ENCODE peak calls at places on chromosomes 12 and 14, in four cellular contexts. H is ovary, V is mammary epithelial cell, T is IMR-90. L is an unnamed sample. For H3K9me3 and H3K4me1, the result is how much of the 10 kb centered on the place peaks cover.

GRCh38 chr12:117441751-117442150 is 80.3 kb upstream of the NOS1 start:
- DNase-seq in H (no peak), V (no peak), T (no peak), L (no peak)

GRCh38 chr14:67541448-67542387 is 8.6 kb downstream of the PLEKHH1 start:
- DNase-seq in V (no peak), H (no peak), T (no peak), L (no peak)

GRCh38 chr12:112684742-112685141 is 106.8 kb upstream of the RPH3A start:
- DNase-seq in H (no peak), T (no peak), V (no peak), L (no peak)

GRCh38 chr12:93777249-93777648 is 100.1 kb downstream of the CRADD start:
- DNase-seq in T (peak), H (peak), V (no peak), L (no peak)

GRCh38 chr14:52723514-52724359 is 6.2 kb upstream of the STYX start:
- DNase-seq in H (no peak), V (no peak), T (no peak), L (no peak)

GRCh38 chr12:98939350-98939749 is 294.3 kb downstream of the APAF1 start:
- DNase-seq in T (peak), H (no peak), V (peak), L (no peak)

GRCh38 chr12:55816876-55817351 is 610 bp downstream of the SARNP start:
- DNase-seq in H (no peak), V (no peak), T (peak), L (no peak)

GRCh38 chr14:88301381-88301780 is 21.7 kb downstream of the KCNK10 start:
- DNase-seq in H (no peak), V (no peak), T (no peak), L (no peak)

GRCh38 chr14:27222671-27223070 is 624.8 kb upstream of the NOVA1 start:
- DNase-seq in T (no peak), V (no peak), H (no peak), L (no peak)

GRCh38 chr14:56004807-56005579 is 113.2 kb upstream of the PELI2 start:
- DNase-seq in H (peak), V (no peak), T (peak), L (no peak)

GRCh38 chr14:25848601-25849000 is 749.2 kb downstream of the NOVA1 start:
- DNase-seq in H (no peak), T (no peak), V (no peak), L (no peak)
- H3K9me3 ChIP-seq in H (under half), T (under half), V (under half), L (under half)

GRCh38 chr12:122721057-122721545 is 4.5 kb upstream of the HCAR3 start:
- DNase-seq in T (no peak), H (no peak), V (peak), L (no peak)
- H3K27ac ChIP-seq in T (no peak), H (no peak), V (peak), L (no peak)

GRCh38 chr14:60656755-60657608 is 7.7 kb upstream of the SIX1 start:
- DNase-seq in T (peak), H (no peak), V (peak), L (peak)
- H3K4me1 ChIP-seq in T (under half), H (under half), V (under half), L (under half)

GRCh38 chr14:99238234-99238633 is 33.8 kb downstream of the BCL11B start:
- DNase-seq in H (no peak), T (no peak), V (no peak), L (no peak)

GRCh38 chr14:99235578-99235977 is 36.4 kb downstream of the BCL11B start:
- DNase-seq in H (no peak), T (no peak), V (no peak), L (no peak)

GRCh38 chr14:99237288-99237687 is 34.7 kb downstream of the BCL11B start:
- DNase-seq in V (no peak), H (no peak), T (no peak), L (no peak)

GRCh38 chr14:99234982-99235491 is 37.0 kb downstream of the BCL11B start:
- DNase-seq in T (no peak), V (no peak), H (peak), L (no peak)

GRCh38 chr14:99236386-99237133 is 35.4 kb downstream of the BCL11B start:
- DNase-seq in V (no peak), H (no peak), T (no peak), L (no peak)
- H3K9me3 ChIP-seq in V (under half), H (under half), T (under half), L (under half)

DNA sequence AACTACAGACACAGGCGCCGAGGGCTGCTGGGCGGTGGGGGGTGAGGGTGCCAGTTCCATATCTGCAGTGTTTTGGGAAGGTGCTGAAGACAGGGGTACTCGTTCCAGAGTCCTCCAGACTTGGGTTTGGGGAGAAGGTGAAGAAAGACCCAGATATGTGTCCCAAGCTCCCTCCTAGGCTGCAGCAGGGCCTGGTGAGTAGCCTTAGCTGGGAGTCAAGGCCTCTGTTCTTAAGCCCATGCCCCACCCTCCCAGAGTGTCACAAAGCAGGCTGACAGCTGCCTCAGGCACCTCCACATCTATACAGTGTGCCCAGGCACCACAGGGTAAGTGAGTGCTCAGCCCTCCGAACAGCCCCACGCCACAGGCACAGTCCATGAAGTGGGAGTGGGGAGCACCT is 4.3 kb downstream of the NCKAP5L start:
- DNase-seq in H (no peak), T (no peak), V (no peak), L (peak)
- H3K27ac ChIP-seq in H (no peak), T (no peak), V (no peak), L (no peak)

DNA sequence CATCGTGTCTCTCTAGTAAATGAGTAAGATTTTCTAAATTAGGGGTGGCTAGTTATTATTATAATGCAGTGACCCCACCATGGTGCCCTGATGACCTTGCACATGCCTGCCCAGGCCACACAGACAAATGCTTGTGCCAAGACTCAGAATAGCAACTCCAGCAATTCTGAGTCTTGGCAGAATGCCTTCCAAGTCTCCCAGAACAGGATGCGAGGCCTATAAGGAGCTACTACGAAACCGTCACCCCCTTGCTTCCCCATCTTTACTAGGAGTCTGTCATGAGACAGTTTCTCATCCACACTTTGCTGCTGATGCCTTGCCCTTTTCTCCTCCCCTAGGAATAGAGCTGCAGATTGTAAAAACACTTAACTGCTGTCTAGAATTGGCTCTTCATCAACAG is 559.9 kb downstream of the TRHDE start:
- DNase-seq in H (no peak), T (no peak), V (no peak), L (peak)
- H3K4me1 ChIP-seq in H (under half), T (under half), V (under half), L (under half)

GRCh38 chr12:133124674-133125073 is 5.4 kb downstream of the ZNF891 start:
- DNase-seq in T (no peak), H (no peak), V (no peak), L (no peak)
- H3K9me3 ChIP-seq in T (half or more), H (under half), V (half or more), L (under half)

GRCh38 chr14:63515240-63515639 is 27.9 kb downstream of the PPP2R5E start:
- DNase-seq in H (no peak), T (no peak), V (no peak), L (no peak)

GRCh38 chr14:63517354-63517753 is 25.8 kb downstream of the PPP2R5E start:
- DNase-seq in V (no peak), H (no peak), T (peak), L (no peak)

GRCh38 chr14:63510538-63510937 is 32.6 kb downstream of the PPP2R5E start:
- DNase-seq in H (no peak), T (peak), V (no peak), L (no peak)

GRCh38 chr14:63512861-63513260 is 30.3 kb downstream of the PPP2R5E start:
- DNase-seq in V (no peak), H (no peak), T (peak), L (no peak)

DNA sequence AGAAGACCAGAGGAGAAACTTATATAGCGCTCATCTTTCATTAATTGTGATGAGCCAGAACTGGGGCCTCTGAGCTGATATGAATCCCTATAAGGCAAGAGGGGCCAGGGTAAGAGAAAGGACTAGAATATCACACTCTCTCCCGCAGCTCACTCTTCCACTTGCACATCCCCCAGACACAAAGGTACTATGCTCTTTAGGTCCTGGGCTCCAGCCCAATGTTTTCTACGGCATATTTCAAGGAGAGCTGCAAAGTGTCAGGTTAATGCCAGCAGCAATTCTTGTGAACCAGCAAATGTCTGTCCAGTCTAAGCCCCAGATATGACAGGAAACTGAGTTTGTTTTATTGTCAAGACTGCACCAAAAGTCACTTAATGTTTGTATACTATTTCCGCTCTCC is 29.4 kb downstream of the PPP2R5E start:
- DNase-seq in V (no peak), T (no peak), H (no peak), L (no peak)
- H3K27ac ChIP-seq in V (no peak), T (no peak), H (no peak), L (no peak)